ENCODE peak calls at places on chromosomes 12 and 14, in six cellular contexts. One of them, this sample, is unnamed.

GRCh38 chr14:58817846-58818245 is 180.1 kb downstream of the DACT1 start:
- DNase-seq in fibroblast of lung: peak
- DNase-seq in IMR-90: peak
- DNase-seq in keratinocyte: no peak
- DNase-seq in A549: no peak
- DNase-seq in HepG2: no peak
- DNase-seq in this sample: no peak

GRCh38 chr12:90915353-90915752 is 39.6 kb downstream of the CCER1 start:
- DNase-seq in fibroblast of lung: no peak
- DNase-seq in HepG2: no peak
- DNase-seq in keratinocyte: no peak
- DNase-seq in IMR-90: no peak
- DNase-seq in A549: no peak
- DNase-seq in this sample: no peak

GRCh38 chr14:22200977-22201605 is 387.9 kb downstream of the DAD1 start:
- DNase-seq in HepG2: peak
- DNase-seq in A549: peak
- DNase-seq in keratinocyte: no peak
- DNase-seq in IMR-90: peak
- DNase-seq in fibroblast of lung: peak
- DNase-seq in this sample: peak

GRCh38 chr14:59187802-59188460 is 536 bp upstream of the DAAM1 start:
- DNase-seq in A549: peak
- DNase-seq in HepG2: no peak
- DNase-seq in fibroblast of lung: no peak
- DNase-seq in IMR-90: no peak
- DNase-seq in keratinocyte: no peak
- DNase-seq in this sample: peak

GRCh38 chr14:84421611-84422010 is 1108.3 kb upstream of the FLRT2 start:
- DNase-seq in fibroblast of lung: no peak
- DNase-seq in A549: no peak
- DNase-seq in IMR-90: no peak
- DNase-seq in keratinocyte: no peak
- DNase-seq in HepG2: no peak
- DNase-seq in this sample: no peak

GRCh38 chr12:116276433-116277216 is 868 bp downstream of the MED13L start:
- DNase-seq in HepG2: peak
- DNase-seq in fibroblast of lung: peak
- DNase-seq in keratinocyte: no peak
- DNase-seq in IMR-90: peak
- DNase-seq in A549: peak
- DNase-seq in this sample: peak

GRCh38 chr12:76152161-76152807 is 67.8 kb upstream of the NAP1L1 start:
- DNase-seq in fibroblast of lung: no peak
- DNase-seq in A549: no peak
- DNase-seq in IMR-90: no peak
- DNase-seq in keratinocyte: no peak
- DNase-seq in HepG2: no peak
- DNase-seq in this sample: no peak

GRCh38 chr12:28258998-28259397 is 68.7 kb downstream of the CCDC91 start:
- DNase-seq in IMR-90: peak
- DNase-seq in fibroblast of lung: peak
- DNase-seq in A549: no peak
- DNase-seq in HepG2: no peak
- DNase-seq in keratinocyte: no peak
- DNase-seq in this sample: no peak

GRCh38 chr12:14514154-14514842 is 53.4 kb downstream of the PLBD1 start:
- DNase-seq in keratinocyte: peak
- DNase-seq in A549: peak
- DNase-seq in fibroblast of lung: peak
- DNase-seq in IMR-90: peak
- DNase-seq in HepG2: peak
- DNase-seq in this sample: peak

GRCh38 chr12:93707836-93708235 is 30.7 kb downstream of the CRADD start:
- DNase-seq in IMR-90: peak
- DNase-seq in keratinocyte: no peak
- DNase-seq in fibroblast of lung: peak
- DNase-seq in HepG2: peak
- DNase-seq in A549: peak
- DNase-seq in this sample: no peak

GRCh38 chr14:68562911-68563255 is 230.0 kb downstream of the ZFP36L1 start:
- DNase-seq in IMR-90: no peak
- DNase-seq in HepG2: no peak
- DNase-seq in A549: no peak
- DNase-seq in keratinocyte: no peak
- DNase-seq in fibroblast of lung: no peak
- DNase-seq in this sample: no peak

DNA sequence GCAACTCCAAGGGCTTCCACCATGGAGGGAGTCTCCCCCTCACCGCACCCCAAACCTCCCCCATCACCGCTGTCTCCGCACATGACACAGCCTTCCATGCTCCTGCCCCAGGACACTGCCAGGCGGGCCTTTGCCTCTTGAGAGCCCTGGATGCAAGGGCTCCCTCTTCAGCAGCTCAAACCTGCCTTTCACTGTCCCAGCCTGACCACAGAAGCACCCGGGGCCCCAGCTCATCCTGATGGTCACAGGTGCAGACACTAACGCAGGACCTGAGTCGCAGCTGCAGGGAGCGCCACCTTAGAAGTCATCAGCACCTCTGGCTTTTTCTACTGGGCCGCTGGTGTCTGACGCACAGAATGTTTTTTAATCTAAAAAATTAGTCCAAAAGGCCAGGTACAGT is 54.0 kb downstream of the SYNE3 start:
- DNase-seq in keratinocyte: no peak
- DNase-seq in A549: no peak
- DNase-seq in fibroblast of lung: no peak
- DNase-seq in HepG2: no peak
- DNase-seq in IMR-90: no peak
- DNase-seq in this sample: peak
- TF ChIP-seq CTCF in keratinocyte: no peak
- TF ChIP-seq CTCF in A549: no peak
- TF ChIP-seq CTCF in fibroblast of lung: no peak
- TF ChIP-seq CTCF in HepG2: no peak
- TF ChIP-seq CTCF in IMR-90: no peak
- TF ChIP-seq CTCF in this sample: no peak

GRCh38 chr12:110333201-110333600 is 52.2 kb downstream of the ATP2A2 start:
- DNase-seq in fibroblast of lung: no peak
- DNase-seq in A549: no peak
- DNase-seq in keratinocyte: no peak
- DNase-seq in HepG2: no peak
- DNase-seq in IMR-90: no peak
- DNase-seq in this sample: no peak
- H3K4me2 ChIP-seq in fibroblast of lung: no peak
- H3K4me2 ChIP-seq in A549: no peak
- H3K4me2 ChIP-seq in keratinocyte: no peak
- H3K4me2 ChIP-seq in HepG2: no peak
- H3K4me2 ChIP-seq in IMR-90: no peak
- H3K4me2 ChIP-seq in this sample: no peak

GRCh38 chr14:103856105-103856504 is 8.7 kb upstream of the PPP1R13B start:
- DNase-seq in IMR-90: no peak
- DNase-seq in keratinocyte: no peak
- DNase-seq in fibroblast of lung: no peak
- DNase-seq in HepG2: no peak
- DNase-seq in A549: no peak
- DNase-seq in this sample: no peak
- TF ChIP-seq CTCF in IMR-90: no peak
- TF ChIP-seq CTCF in keratinocyte: peak
- TF ChIP-seq CTCF in fibroblast of lung: no peak
- TF ChIP-seq CTCF in HepG2: peak
- TF ChIP-seq CTCF in A549: no peak
- TF ChIP-seq CTCF in this sample: no peak

GRCh38 chr14:57091030-57091608 is 177.6 kb downstream of the EXOC5 start:
- DNase-seq in IMR-90: no peak
- DNase-seq in A549: no peak
- DNase-seq in fibroblast of lung: no peak
- DNase-seq in HepG2: no peak
- DNase-seq in keratinocyte: no peak
- DNase-seq in this sample: no peak
- H3K4me2 ChIP-seq in IMR-90: no peak
- H3K4me2 ChIP-seq in A549: no peak
- H3K4me2 ChIP-seq in fibroblast of lung: no peak
- H3K4me2 ChIP-seq in HepG2: no peak
- H3K4me2 ChIP-seq in keratinocyte: no peak
- H3K4me2 ChIP-seq in this sample: no peak

DNA sequence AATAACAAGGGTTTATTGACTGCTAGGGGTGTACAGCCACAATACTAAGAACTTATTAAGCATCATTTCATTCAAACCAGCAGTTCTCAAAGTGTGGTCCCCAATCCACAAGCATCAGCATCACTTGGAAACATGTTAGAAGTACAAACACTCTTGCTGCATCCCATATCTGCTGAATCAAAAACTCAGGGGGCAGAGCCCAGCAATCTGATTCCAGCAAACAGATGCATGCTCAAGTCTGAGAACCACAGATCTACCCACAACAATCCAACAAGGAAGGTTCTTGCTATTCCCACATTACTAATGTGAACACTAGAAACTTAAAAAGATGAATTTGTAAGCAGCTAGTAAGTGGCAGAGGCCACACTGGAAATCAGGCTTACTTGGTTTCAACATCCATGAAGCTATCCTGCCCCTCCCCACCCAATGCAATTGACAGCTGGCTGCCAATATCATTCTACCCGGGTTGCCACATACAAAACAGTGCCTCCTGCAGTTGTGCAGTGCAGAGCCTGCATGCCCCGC is 6.2 kb downstream of the KRT77 start:
- DNase-seq in IMR-90: no peak
- DNase-seq in A549: no peak
- DNase-seq in fibroblast of lung: no peak
- DNase-seq in HepG2: no peak
- DNase-seq in keratinocyte: no peak
- DNase-seq in this sample: no peak
- TF ChIP-seq CTCF in IMR-90: no peak
- TF ChIP-seq CTCF in A549: no peak
- TF ChIP-seq CTCF in fibroblast of lung: no peak
- TF ChIP-seq CTCF in HepG2: no peak
- TF ChIP-seq CTCF in keratinocyte: peak
- TF ChIP-seq CTCF in this sample: peak

GRCh38 chr12:127125607-127126259 is 1141.2 kb upstream of the TMEM132C start:
- DNase-seq in fibroblast of lung: peak
- DNase-seq in IMR-90: peak
- DNase-seq in HepG2: no peak
- DNase-seq in keratinocyte: peak
- DNase-seq in A549: peak
- DNase-seq in this sample: no peak
- H3K4me2 ChIP-seq in fibroblast of lung: no peak
- H3K4me2 ChIP-seq in IMR-90: no peak
- H3K4me2 ChIP-seq in HepG2: no peak
- H3K4me2 ChIP-seq in keratinocyte: peak
- H3K4me2 ChIP-seq in A549: peak
- H3K4me2 ChIP-seq in this sample: no peak

DNA sequence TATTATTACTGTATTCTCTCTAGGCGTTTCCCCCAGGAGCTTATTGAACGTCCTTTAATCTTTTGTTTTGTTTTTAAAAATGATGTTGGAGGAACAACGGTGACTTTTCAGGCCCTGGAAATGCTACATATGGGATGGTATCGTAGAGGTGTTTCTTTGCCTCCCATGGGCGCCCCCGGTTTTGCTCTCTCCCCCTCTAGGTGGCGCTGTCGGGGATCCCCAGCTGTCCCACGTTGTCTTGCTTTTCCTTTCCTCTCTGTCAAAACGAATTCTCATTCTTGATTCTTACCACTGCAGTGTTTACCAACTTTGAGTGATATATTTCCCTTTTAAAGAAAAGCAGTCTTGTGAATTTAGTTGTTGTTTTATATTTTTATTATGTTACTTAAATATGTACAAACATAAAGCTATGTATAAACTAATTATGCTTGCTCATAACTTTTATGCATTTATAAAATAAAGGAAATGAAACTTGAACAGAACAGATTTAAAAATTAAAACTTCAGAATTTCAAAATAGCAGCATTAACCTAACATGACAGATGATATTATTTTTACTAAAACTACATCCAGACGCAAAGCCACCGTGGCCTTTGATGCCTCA is 171.9 kb downstream of the RGS6 start:
- DNase-seq in HepG2: no peak
- DNase-seq in A549: peak
- DNase-seq in keratinocyte: no peak
- DNase-seq in IMR-90: no peak
- DNase-seq in fibroblast of lung: no peak
- DNase-seq in this sample: peak
- TF ChIP-seq CTCF in HepG2: peak
- TF ChIP-seq CTCF in A549: no peak
- TF ChIP-seq CTCF in keratinocyte: peak
- TF ChIP-seq CTCF in IMR-90: peak
- TF ChIP-seq CTCF in fibroblast of lung: peak
- TF ChIP-seq CTCF in this sample: peak

DNA sequence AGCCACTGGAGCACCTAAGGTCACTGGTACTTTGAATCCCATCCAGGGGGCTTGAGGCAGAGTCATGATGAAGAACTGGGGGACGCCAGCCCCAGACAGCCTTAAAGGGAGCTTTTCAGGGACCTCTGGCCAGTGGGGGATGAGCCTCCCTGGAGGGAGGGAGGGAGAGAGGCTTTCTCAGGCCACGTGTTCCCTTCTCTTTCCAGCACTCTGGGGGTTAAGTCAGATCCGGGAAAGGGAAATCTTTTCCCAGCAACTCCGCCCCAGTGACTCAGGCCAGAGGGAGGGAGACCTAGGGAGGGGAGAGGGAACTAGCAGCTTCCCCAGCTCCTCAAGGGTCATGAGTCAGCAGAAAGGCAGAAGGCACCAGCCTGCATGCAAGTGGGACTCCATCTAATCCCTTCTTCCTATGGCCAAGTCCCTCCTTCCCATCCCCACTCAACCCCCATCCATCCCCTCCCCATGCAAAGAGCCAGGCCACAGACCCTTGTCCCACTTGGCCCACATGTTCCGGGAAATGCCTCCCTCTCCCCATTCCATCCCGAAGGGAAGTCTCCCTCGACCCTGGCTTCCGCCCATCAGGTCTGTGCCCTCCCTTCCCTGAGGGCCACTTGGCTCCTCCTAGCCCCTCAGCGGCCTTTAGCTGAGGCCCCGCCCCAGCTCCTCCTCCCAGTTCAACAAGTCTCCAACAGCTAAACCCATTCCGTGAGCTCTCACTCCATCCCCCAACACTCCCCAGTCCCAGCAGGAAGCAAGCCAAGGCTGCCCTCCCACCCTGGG is 5.6 kb downstream of the TNFRSF1A start:
- DNase-seq in keratinocyte: peak
- DNase-seq in HepG2: peak
- DNase-seq in IMR-90: peak
- DNase-seq in A549: peak
- DNase-seq in fibroblast of lung: peak
- DNase-seq in this sample: no peak
- H3K4me2 ChIP-seq in keratinocyte: peak
- H3K4me2 ChIP-seq in HepG2: peak
- H3K4me2 ChIP-seq in IMR-90: peak
- H3K4me2 ChIP-seq in A549: peak
- H3K4me2 ChIP-seq in fibroblast of lung: peak
- H3K4me2 ChIP-seq in this sample: peak

GRCh38 chr14:106826833-106827369 is 1300.5 kb downstream of the TMEM121 start:
- DNase-seq in IMR-90: no peak
- DNase-seq in keratinocyte: no peak
- DNase-seq in HepG2: no peak
- DNase-seq in fibroblast of lung: no peak
- DNase-seq in A549: no peak
- DNase-seq in this sample: no peak

DNA sequence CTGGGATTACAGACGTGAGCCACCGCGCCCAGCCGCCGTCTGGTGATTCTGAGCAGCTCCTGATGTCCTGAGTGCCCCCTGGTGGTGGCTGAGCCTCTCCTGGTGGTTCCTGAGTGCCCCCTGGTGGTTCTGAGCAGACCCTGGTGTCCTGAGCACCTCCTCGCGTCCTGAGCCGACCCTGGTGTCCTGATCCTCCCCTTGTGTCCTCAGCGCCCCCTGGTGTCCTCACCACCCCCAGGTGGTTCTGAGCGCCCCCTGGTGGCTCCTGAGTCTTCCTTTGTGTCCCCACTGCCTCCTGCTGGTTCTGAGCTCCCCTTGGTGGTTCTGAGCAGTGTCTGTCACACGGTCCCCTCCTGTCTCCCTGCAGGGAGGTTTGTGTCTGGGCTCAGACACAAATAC is 1304.9 kb downstream of the TMEM121 start:
- DNase-seq in IMR-90: no peak
- DNase-seq in HepG2: peak
- DNase-seq in keratinocyte: no peak
- DNase-seq in fibroblast of lung: no peak
- DNase-seq in A549: peak
- DNase-seq in this sample: peak
- TF ChIP-seq CTCF in IMR-90: no peak
- TF ChIP-seq CTCF in HepG2: peak
- TF ChIP-seq CTCF in keratinocyte: peak
- TF ChIP-seq CTCF in fibroblast of lung: no peak
- TF ChIP-seq CTCF in A549: no peak
- TF ChIP-seq CTCF in this sample: peak

This sample was measured in OCI-LY7.